ENCODE peak calls at places on chromosomes 11 and 22, in four cellular contexts. One of them, this sample, is unnamed.

GRCh38 chr11:77400775-77401469 is 73.0 kb downstream of the PAK1 start:
- DNase-seq in fibroblast of pulmonary artery: no peak
- DNase-seq in pancreas: no peak
- DNase-seq in heart left ventricle: no peak
- DNase-seq in this sample: no peak

GRCh38 chr11:60786811-60787567 is 1.9 kb downstream of the MS4A10 start:
- DNase-seq in fibroblast of pulmonary artery: peak
- DNase-seq in pancreas: peak
- DNase-seq in heart left ventricle: peak
- DNase-seq in this sample: peak

GRCh38 chr11:102451693-102452460 is 688 bp downstream of the TMEM123 start:
- DNase-seq in fibroblast of pulmonary artery: peak
- DNase-seq in pancreas: peak
- DNase-seq in heart left ventricle: peak
- DNase-seq in this sample: peak

GRCh38 chr11:37088573-37088910 is 490.5 kb upstream of the RAG2 start:
- DNase-seq in fibroblast of pulmonary artery: no peak
- DNase-seq in pancreas: no peak
- DNase-seq in heart left ventricle: no peak
- DNase-seq in this sample: no peak

GRCh38 chr11:34910817-34911216 is 5.4 kb downstream of the APIP start:
- DNase-seq in fibroblast of pulmonary artery: no peak
- DNase-seq in pancreas: no peak
- DNase-seq in heart left ventricle: no peak
- DNase-seq in this sample: no peak

GRCh38 chr11:61666684-61667297 is 13.4 kb upstream of the DAGLA start:
- DNase-seq in fibroblast of pulmonary artery: no peak
- DNase-seq in pancreas: no peak
- DNase-seq in heart left ventricle: no peak
- DNase-seq in this sample: no peak

GRCh38 chr22:45923212-45923611 is 53.8 kb downstream of the WNT7B start:
- DNase-seq in fibroblast of pulmonary artery: no peak
- DNase-seq in pancreas: no peak
- DNase-seq in heart left ventricle: no peak
- DNase-seq in this sample: no peak

GRCh38 chr11:196786-197731 is 4.2 kb downstream of the SCGB1C1 start:
- DNase-seq in fibroblast of pulmonary artery: no peak
- DNase-seq in pancreas: peak
- DNase-seq in heart left ventricle: no peak
- DNase-seq in this sample: no peak

GRCh38 chr22:50319503-50319951 is 7.3 kb downstream of the DENND6B start:
- DNase-seq in fibroblast of pulmonary artery: no peak
- DNase-seq in pancreas: no peak
- DNase-seq in heart left ventricle: no peak
- DNase-seq in this sample: no peak

GRCh38 chr11:69443138-69443967 is 38.1 kb upstream of the LINC01488 start:
- DNase-seq in fibroblast of pulmonary artery: peak
- DNase-seq in pancreas: peak
- DNase-seq in heart left ventricle: peak
- DNase-seq in this sample: peak

GRCh38 chr11:575324-575995 is 810 bp upstream of the PHRF1 start:
- DNase-seq in fibroblast of pulmonary artery: peak
- DNase-seq in pancreas: peak
- DNase-seq in heart left ventricle: peak
- DNase-seq in this sample: no peak

GRCh38 chr11:73463359-73463758 is 87.2 kb downstream of the RELT start:
- DNase-seq in fibroblast of pulmonary artery: peak
- DNase-seq in pancreas: no peak
- DNase-seq in heart left ventricle: no peak
- DNase-seq in this sample: peak

GRCh38 chr11:95231881-95232605 is 1.0 kb upstream of the SESN3 start:
- DNase-seq in fibroblast of pulmonary artery: peak
- DNase-seq in pancreas: peak
- DNase-seq in heart left ventricle: peak
- DNase-seq in this sample: peak

GRCh38 chr11:93541884-93542752 is 1.1 kb downstream of the SMCO4 start:
- DNase-seq in fibroblast of pulmonary artery: peak
- DNase-seq in pancreas: peak
- DNase-seq in heart left ventricle: peak
- DNase-seq in this sample: peak

GRCh38 chr11:75468534-75469340 is 35.7 kb upstream of the KLHL35 start:
- DNase-seq in fibroblast of pulmonary artery: peak
- DNase-seq in pancreas: no peak
- DNase-seq in heart left ventricle: peak
- DNase-seq in this sample: peak

GRCh38 chr11:24163146-24163545 is 333.7 kb upstream of the LUZP2 start:
- DNase-seq in fibroblast of pulmonary artery: no peak
- DNase-seq in pancreas: no peak
- DNase-seq in heart left ventricle: no peak
- DNase-seq in this sample: no peak

GRCh38 chr11:27124514-27125264 is 84.1 kb downstream of the BBOX1 start:
- DNase-seq in fibroblast of pulmonary artery: peak
- DNase-seq in pancreas: no peak
- DNase-seq in heart left ventricle: no peak
- DNase-seq in this sample: peak

GRCh38 chr11:129286813-129287212 is 88.8 kb upstream of the BARX2 start:
- DNase-seq in fibroblast of pulmonary artery: no peak
- DNase-seq in pancreas: no peak
- DNase-seq in heart left ventricle: no peak
- DNase-seq in this sample: no peak

GRCh38 chr22:39966522-39966921 is 6.3 kb downstream of the TMA7B start:
- DNase-seq in fibroblast of pulmonary artery: no peak
- DNase-seq in pancreas: no peak
- DNase-seq in heart left ventricle: no peak
- DNase-seq in this sample: no peak

GRCh38 chr11:47765086-47765485 is 2.1 kb downstream of the FNBP4 start:
- DNase-seq in fibroblast of pulmonary artery: no peak
- DNase-seq in pancreas: no peak
- DNase-seq in heart left ventricle: no peak
- DNase-seq in this sample: no peak

GRCh38 chr22:29994027-29994715 is 86.1 kb upstream of the HORMAD2 start:
- DNase-seq in fibroblast of pulmonary artery: peak
- DNase-seq in pancreas: no peak
- DNase-seq in heart left ventricle: no peak
- DNase-seq in this sample: peak
- TF ChIP-seq CTCF in fibroblast of pulmonary artery: peak
- TF ChIP-seq CTCF in pancreas: no peak
- TF ChIP-seq CTCF in heart left ventricle: no peak
- TF ChIP-seq CTCF in this sample: peak

DNA sequence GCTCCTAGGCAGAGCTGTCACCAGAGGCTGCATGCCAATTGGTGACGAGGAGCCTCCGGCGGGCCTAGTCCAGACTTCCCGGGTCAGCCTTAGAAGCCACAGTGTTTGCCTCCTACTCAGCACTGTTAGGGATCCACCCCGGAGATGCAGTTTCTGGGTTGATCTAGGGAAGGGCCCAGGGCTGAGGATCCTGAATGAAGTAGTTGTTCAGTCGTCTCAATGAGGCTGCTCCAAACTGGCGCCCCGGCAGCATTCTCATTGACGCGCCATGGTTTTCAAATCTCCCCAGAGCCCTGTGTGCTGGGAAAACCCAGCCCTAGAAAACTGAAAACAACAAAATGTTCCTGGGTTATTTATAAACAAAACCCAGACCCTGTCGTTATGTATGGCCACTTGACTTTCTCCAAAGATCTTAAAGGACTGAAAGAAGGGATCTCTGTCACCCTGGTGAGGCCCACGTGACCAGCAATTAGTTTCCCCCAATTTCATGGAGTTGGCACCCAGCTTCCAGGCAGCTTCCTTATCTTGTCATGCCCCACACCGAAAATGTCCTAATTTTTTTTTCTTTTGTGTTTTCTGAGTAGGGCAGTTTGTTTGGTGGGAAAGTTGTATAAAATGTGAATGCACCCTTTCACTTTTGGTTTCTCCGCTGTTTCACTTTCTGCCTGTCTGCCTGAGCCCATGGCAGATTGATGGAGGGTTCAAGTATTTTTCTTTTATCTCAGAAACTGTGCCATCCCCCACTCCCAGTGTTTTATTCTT is 2.0 kb upstream of the EHD1 start:
- DNase-seq in fibroblast of pulmonary artery: no peak
- DNase-seq in pancreas: no peak
- DNase-seq in heart left ventricle: peak
- DNase-seq in this sample: no peak
- H3K4me3 ChIP-seq in fibroblast of pulmonary artery: no peak
- H3K4me3 ChIP-seq in pancreas: no peak
- H3K4me3 ChIP-seq in heart left ventricle: peak
- H3K4me3 ChIP-seq in this sample: no peak

DNA sequence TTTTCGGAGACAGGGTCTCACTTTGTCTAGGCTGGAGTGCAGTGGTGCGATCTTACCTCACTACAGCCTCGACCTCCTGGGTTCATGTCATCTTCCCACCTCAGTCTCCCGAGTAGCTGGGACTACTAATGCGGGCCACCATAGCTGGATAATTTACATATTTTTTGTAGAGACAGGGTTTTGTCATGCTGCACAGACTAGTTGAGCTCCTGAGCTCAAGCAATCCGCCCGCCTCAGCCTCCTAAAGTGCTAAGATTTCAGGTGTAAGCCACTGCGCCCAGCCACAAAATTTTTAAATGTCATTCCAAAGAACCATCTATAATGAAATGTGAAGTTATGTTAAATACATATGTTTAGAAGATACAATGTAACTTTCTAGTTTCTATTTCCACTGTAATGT is 4747.7 kb upstream of the OR11H1 start:
- DNase-seq in fibroblast of pulmonary artery: no peak
- DNase-seq in pancreas: no peak
- DNase-seq in heart left ventricle: no peak
- DNase-seq in this sample: no peak
- TF ChIP-seq CTCF in fibroblast of pulmonary artery: no peak
- TF ChIP-seq CTCF in pancreas: no peak
- TF ChIP-seq CTCF in heart left ventricle: no peak
- TF ChIP-seq CTCF in this sample: no peak

GRCh38 chr11:125164091-125164421 is 495 bp upstream of the PKNOX2 start:
- DNase-seq in fibroblast of pulmonary artery: no peak
- DNase-seq in pancreas: no peak
- DNase-seq in heart left ventricle: no peak
- DNase-seq in this sample: no peak
- H3K4me3 ChIP-seq in fibroblast of pulmonary artery: peak
- H3K4me3 ChIP-seq in pancreas: peak
- H3K4me3 ChIP-seq in heart left ventricle: peak
- H3K4me3 ChIP-seq in this sample: no peak

GRCh38 chr22:19844423-19845368 is 10.0 kb downstream of the GNB1L start:
- DNase-seq in fibroblast of pulmonary artery: peak
- DNase-seq in pancreas: no peak
- DNase-seq in heart left ventricle: peak
- DNase-seq in this sample: no peak
- TF ChIP-seq CTCF in fibroblast of pulmonary artery: no peak
- TF ChIP-seq CTCF in pancreas: no peak
- TF ChIP-seq CTCF in heart left ventricle: no peak
- TF ChIP-seq CTCF in this sample: no peak

GRCh38 chr22:28882545-28882877 is 861 bp upstream of the ZNRF3 start:
- DNase-seq in fibroblast of pulmonary artery: peak
- DNase-seq in pancreas: no peak
- DNase-seq in heart left ventricle: peak
- DNase-seq in this sample: no peak

GRCh38 chr22:28883657-28883916 is 215 bp downstream of the ZNRF3 start:
- DNase-seq in fibroblast of pulmonary artery: no peak
- DNase-seq in pancreas: no peak
- DNase-seq in heart left ventricle: no peak
- DNase-seq in this sample: no peak

GRCh38 chr22:28884754-28885375 is 1.5 kb downstream of the ZNRF3 start:
- DNase-seq in fibroblast of pulmonary artery: no peak
- DNase-seq in pancreas: no peak
- DNase-seq in heart left ventricle: no peak
- DNase-seq in this sample: no peak

GRCh38 chr22:28882878-28883656 is at the start of gene ZNRF3:
- DNase-seq in fibroblast of pulmonary artery: peak
- DNase-seq in pancreas: peak
- DNase-seq in heart left ventricle: peak
- DNase-seq in this sample: peak

DNA sequence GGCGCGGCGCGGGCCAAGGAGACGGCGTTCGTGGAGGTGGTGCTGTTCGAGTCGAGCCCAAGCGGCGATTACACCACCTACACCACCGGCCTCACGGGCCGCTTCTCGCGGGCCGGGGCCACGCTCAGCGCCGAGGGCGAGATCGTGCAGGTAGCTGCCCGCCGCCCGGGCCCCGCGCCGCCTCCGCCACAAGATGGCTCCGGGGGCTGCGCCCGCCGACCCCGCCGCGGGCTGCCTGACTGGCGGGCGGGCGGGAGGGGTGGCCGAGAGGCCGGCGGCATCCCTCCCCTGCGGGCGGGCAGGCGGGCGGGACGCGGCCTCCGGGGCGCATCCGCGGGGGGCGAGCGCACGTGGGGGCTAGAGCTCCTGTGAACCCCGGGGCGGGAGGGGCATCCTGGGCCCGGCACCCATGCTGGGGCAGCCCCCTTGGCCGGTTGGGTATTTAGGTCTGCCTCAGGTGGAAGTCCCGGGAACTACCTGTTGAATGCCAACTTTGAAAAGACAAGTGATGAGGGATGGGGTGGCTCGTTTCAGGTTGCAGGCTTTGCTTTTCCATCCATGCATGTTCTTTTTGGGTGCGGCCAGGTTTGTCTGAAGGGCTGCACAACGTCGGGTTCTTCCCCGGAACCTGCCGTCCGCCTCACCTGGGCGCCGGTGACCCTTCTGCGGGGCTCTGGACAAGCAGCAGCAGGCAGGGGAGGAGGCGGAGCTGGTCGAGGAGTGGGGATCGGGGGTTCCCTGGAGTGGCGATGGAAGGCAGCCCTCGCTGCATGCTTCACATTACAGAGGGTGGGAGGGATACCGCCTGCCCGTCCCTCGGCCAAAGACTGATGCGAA is 763 bp downstream of the ZNRF3 start:
- DNase-seq in fibroblast of pulmonary artery: peak
- DNase-seq in pancreas: peak
- DNase-seq in heart left ventricle: peak
- DNase-seq in this sample: no peak
- H3K4me3 ChIP-seq in fibroblast of pulmonary artery: peak
- H3K4me3 ChIP-seq in pancreas: peak
- H3K4me3 ChIP-seq in heart left ventricle: peak
- H3K4me3 ChIP-seq in this sample: peak

GRCh38 chr11:21514298-21514697 is 678.6 kb upstream of the ANO5 start:
- DNase-seq in fibroblast of pulmonary artery: no peak
- DNase-seq in pancreas: peak
- DNase-seq in heart left ventricle: no peak
- DNase-seq in this sample: no peak
- TF ChIP-seq CTCF in fibroblast of pulmonary artery: no peak
- TF ChIP-seq CTCF in pancreas: no peak
- TF ChIP-seq CTCF in heart left ventricle: peak
- TF ChIP-seq CTCF in this sample: no peak

DNA sequence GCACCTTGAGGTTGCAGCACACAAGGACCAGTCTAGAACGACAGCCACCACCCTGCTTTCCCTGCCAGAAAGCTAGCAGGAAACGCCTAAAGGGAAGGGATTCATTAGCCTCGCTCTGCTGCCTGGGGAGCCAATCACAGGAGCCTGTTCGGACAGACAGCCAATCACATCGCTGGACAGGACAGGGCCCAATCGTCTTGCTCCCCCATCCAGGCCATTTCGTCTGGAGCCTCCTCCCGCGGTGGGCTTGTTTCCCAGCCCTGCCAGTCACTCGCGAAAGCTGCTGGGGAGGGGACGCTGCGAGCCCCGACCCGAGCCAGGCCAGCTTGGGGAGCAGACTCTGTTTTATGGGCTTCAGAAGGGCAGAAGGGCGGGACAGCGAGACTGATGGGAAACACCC is 79.8 kb upstream of the NCAM1 start:
- DNase-seq in fibroblast of pulmonary artery: peak
- DNase-seq in pancreas: peak
- DNase-seq in heart left ventricle: peak
- DNase-seq in this sample: no peak
- H3K4me3 ChIP-seq in fibroblast of pulmonary artery: no peak
- H3K4me3 ChIP-seq in pancreas: peak
- H3K4me3 ChIP-seq in heart left ventricle: peak
- H3K4me3 ChIP-seq in this sample: no peak

This sample was measured in fibroblast of mammary gland.